ENCODE peak calls at places on chromosomes 1 and 21, in four cellular contexts. One of them, this sample, is unnamed.

GRCh38 chr1:6614953-6615785 is 1.6 kb downstream of the PHF13 start:
- DNase-seq in stimulated activated CD4-positive, alpha-beta T cell treated with anti-CD3 and anti-CD28 coated beads, Interleukin-1b, Interleukin-23, amount 100 ng/mL, for 4 hours: no peak
- DNase-seq in HEK293T: no peak
- DNase-seq in T-helper 9 cell: no peak
- DNase-seq in this sample: no peak

GRCh38 chr1:180501865-180502360 is 464 bp downstream of the ACBD6 start:
- DNase-seq in stimulated activated CD4-positive, alpha-beta T cell treated with anti-CD3 and anti-CD28 coated beads, Interleukin-1b, Interleukin-23, amount 100 ng/mL, for 4 hours: no peak
- DNase-seq in HEK293T: peak
- DNase-seq in T-helper 9 cell: peak
- DNase-seq in this sample: no peak

GRCh38 chr1:78236711-78237110 is 190.9 kb downstream of the GIPC2 start:
- DNase-seq in stimulated activated CD4-positive, alpha-beta T cell treated with anti-CD3 and anti-CD28 coated beads, Interleukin-1b, Interleukin-23, amount 100 ng/mL, for 4 hours: no peak
- DNase-seq in HEK293T: no peak
- DNase-seq in T-helper 9 cell: no peak
- DNase-seq in this sample: no peak

GRCh38 chr21:42387843-42388242 is 8.0 kb downstream of the TMPRSS3 start:
- DNase-seq in stimulated activated CD4-positive, alpha-beta T cell treated with anti-CD3 and anti-CD28 coated beads, Interleukin-1b, Interleukin-23, amount 100 ng/mL, for 4 hours: no peak
- DNase-seq in HEK293T: no peak
- DNase-seq in T-helper 9 cell: no peak
- DNase-seq in this sample: no peak

GRCh38 chr1:37519613-37520012 is 5.0 kb upstream of the MEAF6 start:
- DNase-seq in stimulated activated CD4-positive, alpha-beta T cell treated with anti-CD3 and anti-CD28 coated beads, Interleukin-1b, Interleukin-23, amount 100 ng/mL, for 4 hours: no peak
- DNase-seq in HEK293T: no peak
- DNase-seq in T-helper 9 cell: no peak
- DNase-seq in this sample: no peak

GRCh38 chr1:98044766-98045165 is 123.9 kb upstream of the DPYD start:
- DNase-seq in stimulated activated CD4-positive, alpha-beta T cell treated with anti-CD3 and anti-CD28 coated beads, Interleukin-1b, Interleukin-23, amount 100 ng/mL, for 4 hours: no peak
- DNase-seq in HEK293T: no peak
- DNase-seq in T-helper 9 cell: no peak
- DNase-seq in this sample: no peak

GRCh38 chr1:31568895-31569655 is 7.2 kb upstream of the TINAGL1 start:
- DNase-seq in stimulated activated CD4-positive, alpha-beta T cell treated with anti-CD3 and anti-CD28 coated beads, Interleukin-1b, Interleukin-23, amount 100 ng/mL, for 4 hours: no peak
- DNase-seq in HEK293T: peak
- DNase-seq in T-helper 9 cell: no peak
- DNase-seq in this sample: no peak

GRCh38 chr1:237736372-237737029 is 154.2 kb downstream of the ZP4 start:
- DNase-seq in stimulated activated CD4-positive, alpha-beta T cell treated with anti-CD3 and anti-CD28 coated beads, Interleukin-1b, Interleukin-23, amount 100 ng/mL, for 4 hours: no peak
- DNase-seq in HEK293T: peak
- DNase-seq in T-helper 9 cell: no peak
- DNase-seq in this sample: peak

GRCh38 chr1:201751872-201752271 is 77.1 kb upstream of the IPO9 start:
- DNase-seq in stimulated activated CD4-positive, alpha-beta T cell treated with anti-CD3 and anti-CD28 coated beads, Interleukin-1b, Interleukin-23, amount 100 ng/mL, for 4 hours: no peak
- DNase-seq in HEK293T: no peak
- DNase-seq in T-helper 9 cell: no peak
- DNase-seq in this sample: peak

GRCh38 chr1:194437135-194437534 is 1250.7 kb upstream of the B3GALT2 start:
- DNase-seq in stimulated activated CD4-positive, alpha-beta T cell treated with anti-CD3 and anti-CD28 coated beads, Interleukin-1b, Interleukin-23, amount 100 ng/mL, for 4 hours: no peak
- DNase-seq in HEK293T: no peak
- DNase-seq in T-helper 9 cell: no peak
- DNase-seq in this sample: no peak

GRCh38 chr1:99327357-99327756 is 63.1 kb downstream of the PLPPR4 start:
- DNase-seq in stimulated activated CD4-positive, alpha-beta T cell treated with anti-CD3 and anti-CD28 coated beads, Interleukin-1b, Interleukin-23, amount 100 ng/mL, for 4 hours: no peak
- DNase-seq in HEK293T: no peak
- DNase-seq in T-helper 9 cell: no peak
- DNase-seq in this sample: no peak

GRCh38 chr1:67830226-67830625 is 3.0 kb downstream of the GNG12 start:
- DNase-seq in stimulated activated CD4-positive, alpha-beta T cell treated with anti-CD3 and anti-CD28 coated beads, Interleukin-1b, Interleukin-23, amount 100 ng/mL, for 4 hours: no peak
- DNase-seq in HEK293T: no peak
- DNase-seq in T-helper 9 cell: no peak
- DNase-seq in this sample: peak

GRCh38 chr1:26913389-26913753 is 404 bp downstream of the NR0B2 start:
- DNase-seq in stimulated activated CD4-positive, alpha-beta T cell treated with anti-CD3 and anti-CD28 coated beads, Interleukin-1b, Interleukin-23, amount 100 ng/mL, for 4 hours: no peak
- DNase-seq in HEK293T: no peak
- DNase-seq in T-helper 9 cell: no peak
- DNase-seq in this sample: no peak

GRCh38 chr1:46512135-46512791 is 22.6 kb downstream of the DMBX1 start:
- DNase-seq in stimulated activated CD4-positive, alpha-beta T cell treated with anti-CD3 and anti-CD28 coated beads, Interleukin-1b, Interleukin-23, amount 100 ng/mL, for 4 hours: no peak
- DNase-seq in HEK293T: no peak
- DNase-seq in T-helper 9 cell: no peak
- DNase-seq in this sample: no peak

GRCh38 chr21:42574234-42575027 is 60.8 kb downstream of the SLC37A1 start:
- DNase-seq in stimulated activated CD4-positive, alpha-beta T cell treated with anti-CD3 and anti-CD28 coated beads, Interleukin-1b, Interleukin-23, amount 100 ng/mL, for 4 hours: no peak
- DNase-seq in HEK293T: no peak
- DNase-seq in T-helper 9 cell: no peak
- DNase-seq in this sample: no peak

GRCh38 chr1:159889202-159889601 is 10.8 kb downstream of the CFAP45 start:
- DNase-seq in stimulated activated CD4-positive, alpha-beta T cell treated with anti-CD3 and anti-CD28 coated beads, Interleukin-1b, Interleukin-23, amount 100 ng/mL, for 4 hours: no peak
- DNase-seq in HEK293T: no peak
- DNase-seq in T-helper 9 cell: no peak
- DNase-seq in this sample: no peak